ENCODE peak calls at places on chromosomes 6 and 20, in four cellular contexts. R, L, D and I are unnamed samples.

GRCh38 chr6:138987299-138987642 is 782 bp downstream of the REPS1 start:
- DNase-seq in R (no peak), L (no peak), D (no peak), I (no peak)

GRCh38 chr6:52551483-52552277 is 25.2 kb downstream of the TRAM2 start:
- DNase-seq in L (no peak), D (no peak), R (peak), I (peak)

GRCh38 chr6:159790947-159791598 is 806 bp downstream of the MRPL18 start:
- DNase-seq in D (no peak), R (no peak), L (peak), I (no peak)

GRCh38 chr6:11224966-11225463 is 7.5 kb downstream of the NEDD9 start:
- DNase-seq in L (no peak), D (no peak), R (no peak), I (no peak)

GRCh38 chr6:160685762-160686450 is 16.1 kb upstream of the PLG start:
- DNase-seq in R (no peak), D (no peak), L (no peak), I (no peak)

GRCh38 chr6:150749091-150749670 is 116.3 kb upstream of the MTHFD1L start:
- DNase-seq in D (no peak), R (no peak), L (no peak), I (no peak)

GRCh38 chr20:48728042-48728837 is 99.6 kb downstream of the PREX1 start:
- DNase-seq in R (no peak), L (no peak), D (no peak), I (no peak)

GRCh38 chr6:72748759-72749158 is 126.9 kb downstream of the KCNQ5 start:
- DNase-seq in D (peak), R (no peak), L (no peak), I (peak)

GRCh38 chr6:41784581-41785171 is 2.8 kb upstream of the TOMM6 start:
- DNase-seq in L (no peak), R (no peak), D (no peak), I (no peak)

GRCh38 chr20:44900231-44900854 is 9.5 kb upstream of the PABPC1L start:
- DNase-seq in R (no peak), D (no peak), L (no peak), I (no peak)

GRCh38 chr6:31453259-31453658 is 44.7 kb upstream of the MICB start:
- DNase-seq in L (no peak), R (no peak), D (no peak), I (no peak)

GRCh38 chr6:8180327-8181161 is 78.2 kb upstream of the EEF1E1 start:
- DNase-seq in L (no peak), R (peak), D (peak), I (peak)

GRCh38 chr6:144248470-144249301 is 36.4 kb upstream of the UTRN start:
- DNase-seq in L (no peak), D (peak), R (no peak), I (no peak)

GRCh38 chr20:46992640-46993035 is 98.0 kb downstream of the EYA2 start:
- DNase-seq in D (no peak), L (no peak), R (no peak), I (no peak)